ENCODE peak calls at places on chromosomes 7 and 10, in five cellular contexts. C, L, T, R and V are unnamed samples.

GRCh38 chr10:95250856-95251255 is 39.9 kb downstream of the PDLIM1 start:
- DNase-seq in T (no peak), L (no peak), C (no peak), R (no peak), V (no peak)

GRCh38 chr7:19390795-19391194 is 245.6 kb upstream of the FERD3L start:
- DNase-seq in L (no peak), C (no peak), T (no peak), R (no peak), V (no peak)

GRCh38 chr10:91012502-91012901 is 91.6 kb upstream of the ANKRD1 start:
- DNase-seq in C (no peak), T (no peak), L (no peak), R (no peak), V (no peak)

GRCh38 chr7:44377134-44377463 is 51.7 kb upstream of the CAMK2B start:
- DNase-seq in T (no peak), R (no peak), L (no peak), C (no peak), V (no peak)

GRCh38 chr10:72796042-72796441 is 97.5 kb upstream of the OIT3 start:
- DNase-seq in T (no peak), R (no peak), L (no peak), C (peak), V (no peak)

GRCh38 chr10:29443745-29444523 is 155.1 kb downstream of the LYZL1 start:
- DNase-seq in T (no peak), C (peak), R (peak), L (no peak), V (no peak)

GRCh38 chr10:113453351-113453750 is 99.5 kb upstream of the HABP2 start:
- DNase-seq in R (no peak), T (no peak), C (no peak), L (no peak), V (no peak)

GRCh38 chr7:100874300-100874576 is 665 bp upstream of the SRRT start:
- DNase-seq in L (no peak), R (no peak), T (no peak), C (no peak), V (no peak)

GRCh38 chr7:29194206-29194593 is 375 bp upstream of the CHN2 start:
- DNase-seq in T (no peak), L (peak), R (peak), C (no peak), V (peak)

GRCh38 chr10:75663947-75664664 is 232.7 kb downstream of the LRMDA start:
- DNase-seq in T (no peak), R (no peak), C (peak), L (no peak), V (no peak)

GRCh38 chr10:14570800-14571199 is 203.9 kb downstream of the FAM107B start:
- DNase-seq in T (no peak), C (no peak), R (no peak), L (no peak), V (no peak)